ENCODE peak calls at places on chromosomes 2 and 18, in ten cellular contexts. Q is RKO; Z is GM18507; N is CD8-positive, alpha-beta memory T cell; M is LHCN-M2; C is activated naive CD4-positive, alpha-beta T cell treated with anti-CD3 and anti-CD28 coated beads for 36 hours; D is NCI-H69; I is sciatic nerve; R is cardiac fibroblast; K is Right ventricle myocardium superior. G is an unnamed sample.

GRCh38 chr2:100886054-100886453 is 66.1 kb downstream of the NPAS2 start:
- DNase-seq in N (no peak), D (no peak), I (no peak), R (no peak), Q (no peak), K (no peak), C (no peak), M (no peak), Z (no peak), G (no peak)

GRCh38 chr2:135744761-135745314 is 3.2 kb downstream of the UBXN4 start:
- DNase-seq in R (peak), K (no peak), Z (peak), N (no peak), C (peak), D (peak), M (peak), I (no peak), Q (peak), G (no peak)

GRCh38 chr2:33069894-33070651 is 123.3 kb downstream of the LTBP1 start:
- DNase-seq in M (peak), K (peak), R (peak), D (no peak), Z (no peak), Q (peak), C (peak), N (no peak), I (no peak), G (no peak)

GRCh38 chr2:51213826-51214225 is 181.9 kb upstream of the NRXN1 start:
- DNase-seq in M (no peak), K (no peak), I (no peak), D (no peak), Z (no peak), C (no peak), Q (no peak), N (no peak), R (peak), G (no peak)

GRCh38 chr2:58974881-58975280 is 733.8 kb upstream of the FANCL start:
- DNase-seq in Q (no peak), R (no peak), K (no peak), C (no peak), M (no peak), I (no peak), Z (no peak), N (no peak), D (no peak), G (no peak)

GRCh38 chr2:238287702-238288649 is at the start of gene PER2:
- DNase-seq in Z (peak), N (no peak), D (peak), M (peak), K (peak), R (peak), I (peak), C (peak), Q (peak), G (no peak)

GRCh38 chr2:133568172-133568571 is at the start of gene NCKAP5:
- DNase-seq in C (no peak), R (peak), Z (no peak), I (peak), M (peak), Q (no peak), K (no peak), N (no peak), D (no peak), G (no peak)

GRCh38 chr2:234981197-234982095 is 29.6 kb downstream of the SH3BP4 start:
- DNase-seq in Z (no peak), Q (peak), I (peak), D (peak), N (no peak), C (no peak), R (peak), M (peak), K (peak), G (no peak)

GRCh38 chr18:44134447-44134846 is 546.2 kb upstream of the SETBP1 start:
- DNase-seq in K (no peak), Q (no peak), N (no peak), Z (no peak), C (no peak), D (no peak), M (no peak), I (no peak), R (no peak), G (no peak)

GRCh38 chr18:56148373-56148772 is 490.0 kb downstream of the TXNL1 start:
- DNase-seq in D (no peak), Q (peak), K (no peak), Z (no peak), N (no peak), R (peak), I (no peak), C (no peak), M (peak), G (no peak)

GRCh38 chr18:45764000-45764686 is 40.2 kb downstream of the SLC14A1 start:
- DNase-seq in K (no peak), I (no peak), M (no peak), C (peak), N (no peak), D (no peak), Q (peak), R (peak), Z (no peak), G (no peak)

GRCh38 chr18:30987479-30988241 is 54.9 kb downstream of the DSC3 start:
- DNase-seq in K (no peak), Q (no peak), I (no peak), D (no peak), M (no peak), R (peak), N (no peak), C (no peak), Z (no peak), G (peak)

GRCh38 chr2:234623521-234623991 is 126.7 kb upstream of the ARL4C start:
- DNase-seq in Z (no peak), M (no peak), C (no peak), D (no peak), I (no peak), N (no peak), Q (no peak), R (no peak), K (no peak), G (no peak)

GRCh38 chr2:36397728-36398413 is 42.3 kb downstream of the CRIM1 start:
- DNase-seq in I (no peak), K (no peak), M (no peak), N (no peak), D (no peak), C (no peak), Z (no peak), R (no peak), Q (no peak), G (no peak)

GRCh38 chr2:174939046-174939445 is 66.1 kb downstream of the CHN1 start:
- DNase-seq in Z (no peak), C (no peak), D (peak), M (peak), K (no peak), N (no peak), Q (peak), I (no peak), R (peak), G (no peak)

GRCh38 chr2:36965196-36965595 is 1.1 kb downstream of the STRN start:
- DNase-seq in C (no peak), R (no peak), N (no peak), Z (no peak), I (no peak), D (no peak), Q (no peak), M (no peak), K (no peak), G (no peak)

GRCh38 chr2:236965021-236965840 is 120.5 kb upstream of the COPS8 start:
- DNase-seq in D (peak), Z (no peak), K (no peak), M (no peak), Q (no peak), N (no peak), R (no peak), C (no peak), I (peak), G (no peak)

GRCh38 chr2:101655941-101656422 is 41.5 kb upstream of the MAP4K4 start:
- DNase-seq in K (no peak), Z (no peak), D (no peak), Q (no peak), C (no peak), N (no peak), M (peak), I (no peak), R (peak), G (no peak)

GRCh38 chr2:241951920-241952319 is 82.4 kb downstream of the RTP5 start:
- DNase-seq in R (no peak), D (no peak), I (peak), N (no peak), M (no peak), K (no peak), Z (no peak), Q (no peak), C (no peak), G (no peak)

GRCh38 chr2:175755169-175755568 is 246.9 kb downstream of the LNPK start:
- DNase-seq in R (no peak), M (no peak), K (no peak), Z (no peak), D (peak), C (no peak), I (no peak), N (no peak), Q (no peak), G (no peak)

GRCh38 chr18:62957885-62958472 is 242.6 kb downstream of the PHLPP1 start:
- DNase-seq in N (peak), Q (no peak), C (peak), I (no peak), R (peak), M (peak), Z (no peak), D (peak), K (no peak), G (no peak)

GRCh38 chr2:231673348-231673770 is 35.0 kb upstream of the PTMA start:
- DNase-seq in M (no peak), R (no peak), Z (no peak), D (peak), N (no peak), C (no peak), K (peak), I (peak), Q (no peak), G (no peak)

GRCh38 chr2:172296267-172297046 is 130.9 kb upstream of the ITGA6 start:
- DNase-seq in M (no peak), D (no peak), I (no peak), C (no peak), R (no peak), Z (no peak), Q (no peak), K (no peak), N (no peak), G (no peak)

GRCh38 chr2:9763356-9764152 is 79.7 kb upstream of the TAF1B start:
- DNase-seq in Z (no peak), D (peak), C (no peak), I (no peak), M (no peak), Q (peak), N (no peak), R (peak), K (no peak), G (no peak)

GRCh38 chr2:231926180-231926741 is at the start of gene NPPC:
- DNase-seq in R (peak), K (peak), I (peak), C (peak), Z (peak), D (peak), Q (no peak), M (peak), N (no peak), G (peak)

GRCh38 chr18:31401156-31402025 is 24.8 kb downstream of the DSG4 start:
- DNase-seq in Z (no peak), C (no peak), N (no peak), R (no peak), D (no peak), K (no peak), M (no peak), I (no peak), Q (no peak), G (no peak)

GRCh38 chr2:17805166-17805565 is 11.1 kb upstream of the MSGN1 start:
- DNase-seq in Q (no peak), Z (no peak), D (no peak), R (no peak), N (no peak), C (no peak), I (no peak), M (no peak), K (no peak), G (no peak)

GRCh38 chr2:75162897-75163296 is 36.4 kb downstream of the TACR1 start:
- DNase-seq in D (no peak), Z (no peak), C (peak), M (no peak), Q (peak), R (no peak), N (no peak), K (no peak), I (no peak), G (no peak)

GRCh38 chr18:45874501-45875184 is 49.2 kb downstream of the SIGLEC15 start:
- DNase-seq in M (no peak), Z (peak), K (no peak), Q (no peak), R (peak), I (no peak), N (peak), C (peak), D (no peak), G (peak)

GRCh38 chr2:196480653-196481322 is 158.7 kb upstream of the CCDC150 start:
- DNase-seq in M (peak), Q (no peak), I (no peak), N (no peak), R (peak), K (no peak), C (no peak), Z (no peak), D (peak), G (no peak)

GRCh38 chr2:62672601-62673000 is 32.9 kb upstream of the EHBP1 start:
- DNase-seq in K (no peak), D (no peak), M (peak), N (no peak), C (no peak), Z (no peak), Q (no peak), R (peak), I (no peak), G (no peak)

GRCh38 chr2:8344725-8345124 is 337.1 kb upstream of the ID2 start:
- DNase-seq in Z (no peak), C (no peak), Q (no peak), I (no peak), D (peak), R (no peak), K (no peak), M (no peak), N (no peak), G (no peak)

GRCh38 chr2:239179851-239180371 is 220.9 kb downstream of the HDAC4 start:
- DNase-seq in C (no peak), I (peak), K (no peak), Z (no peak), R (no peak), D (no peak), M (no peak), N (no peak), Q (no peak), G (no peak)

GRCh38 chr18:27004056-27004829 is 138.7 kb upstream of the AQP4 start:
- DNase-seq in I (no peak), D (peak), R (peak), M (no peak), N (no peak), Q (peak), C (no peak), K (no peak), Z (no peak), G (no peak)

GRCh38 chr18:21761471-21762115 is 21.0 kb downstream of the MIB1 start:
- DNase-seq in N (no peak), K (no peak), I (no peak), M (no peak), Z (no peak), R (no peak), C (no peak), Q (no peak), D (peak), G (no peak)

GRCh38 chr18:25350561-25351201 is 1.3 kb downstream of the ZNF521 start:
- DNase-seq in M (peak), R (peak), D (peak), Q (no peak), N (no peak), C (peak), K (peak), Z (no peak), I (peak), G (peak)

GRCh38 chr2:237458519-237458918 is 28.5 kb upstream of the MLPH start:
- DNase-seq in I (no peak), D (no peak), Z (no peak), Q (no peak), C (no peak), K (no peak), R (no peak), M (no peak), N (no peak), G (no peak)

GRCh38 chr2:1115843-1116539 is 165.3 kb downstream of the SNTG2 start:
- DNase-seq in I (no peak), K (no peak), Q (no peak), Z (no peak), R (no peak), C (no peak), N (no peak), D (no peak), M (no peak), G (no peak)

GRCh38 chr18:47531759-47532158 is 280.3 kb upstream of the SKOR2 start:
- DNase-seq in K (no peak), Q (no peak), I (no peak), N (no peak), C (no peak), Z (no peak), M (no peak), D (no peak), R (no peak), G (no peak)